ENCODE peak calls at places on chromosomes 7 and 10, in seven cellular contexts. One of them, this sample, is unnamed.

GRCh38 chr7:77867208-77867915 is 68.8 kb downstream of the PHTF2 start:
- DNase-seq in pancreas: no peak
- DNase-seq in fibroblast of the aortic adventitia: peak
- DNase-seq in AG10803: no peak
- DNase-seq in tibial artery: no peak
- DNase-seq in adrenal gland: no peak
- DNase-seq in cardiac fibroblast: peak
- DNase-seq in this sample: peak

GRCh38 chr7:148623586-148624282 is 33.2 kb downstream of the C7orf33 start:
- DNase-seq in cardiac fibroblast: peak
- DNase-seq in AG10803: peak
- DNase-seq in fibroblast of the aortic adventitia: peak
- DNase-seq in adrenal gland: no peak
- DNase-seq in tibial artery: no peak
- DNase-seq in pancreas: no peak
- DNase-seq in this sample: peak

GRCh38 chr7:13169356-13169755 is 481.9 kb downstream of the ARL4A start:
- DNase-seq in adrenal gland: no peak
- DNase-seq in AG10803: no peak
- DNase-seq in tibial artery: no peak
- DNase-seq in pancreas: no peak
- DNase-seq in fibroblast of the aortic adventitia: no peak
- DNase-seq in cardiac fibroblast: no peak
- DNase-seq in this sample: no peak

GRCh38 chr10:49260636-49261296 is 38.2 kb upstream of the C10orf71 start:
- DNase-seq in adrenal gland: no peak
- DNase-seq in cardiac fibroblast: no peak
- DNase-seq in AG10803: no peak
- DNase-seq in fibroblast of the aortic adventitia: no peak
- DNase-seq in pancreas: no peak
- DNase-seq in tibial artery: no peak
- DNase-seq in this sample: no peak

GRCh38 chr10:124074471-124075109 is 18.8 kb downstream of the CHST15 start:
- DNase-seq in adrenal gland: peak
- DNase-seq in AG10803: no peak
- DNase-seq in fibroblast of the aortic adventitia: no peak
- DNase-seq in pancreas: no peak
- DNase-seq in cardiac fibroblast: no peak
- DNase-seq in tibial artery: no peak
- DNase-seq in this sample: no peak

GRCh38 chr10:78424721-78425120 is 391.1 kb downstream of the RPS24 start:
- DNase-seq in adrenal gland: no peak
- DNase-seq in AG10803: no peak
- DNase-seq in cardiac fibroblast: peak
- DNase-seq in tibial artery: no peak
- DNase-seq in pancreas: no peak
- DNase-seq in fibroblast of the aortic adventitia: no peak
- DNase-seq in this sample: no peak

GRCh38 chr10:5014936-5015335 is 11.3 kb upstream of the AKR1C2 start:
- DNase-seq in adrenal gland: no peak
- DNase-seq in cardiac fibroblast: peak
- DNase-seq in pancreas: peak
- DNase-seq in tibial artery: no peak
- DNase-seq in AG10803: peak
- DNase-seq in fibroblast of the aortic adventitia: no peak
- DNase-seq in this sample: no peak

GRCh38 chr10:90571876-90572275 is 286.0 kb downstream of the HTR7 start:
- DNase-seq in cardiac fibroblast: no peak
- DNase-seq in tibial artery: no peak
- DNase-seq in pancreas: no peak
- DNase-seq in adrenal gland: no peak
- DNase-seq in fibroblast of the aortic adventitia: no peak
- DNase-seq in AG10803: no peak
- DNase-seq in this sample: no peak

GRCh38 chr10:124565565-124566221 is 104.1 kb downstream of the LHPP start:
- DNase-seq in pancreas: peak
- DNase-seq in tibial artery: no peak
- DNase-seq in fibroblast of the aortic adventitia: no peak
- DNase-seq in cardiac fibroblast: peak
- DNase-seq in adrenal gland: no peak
- DNase-seq in AG10803: no peak
- DNase-seq in this sample: peak

GRCh38 chr10:92697663-92698511 is 8.1 kb downstream of the HHEX start:
- DNase-seq in pancreas: no peak
- DNase-seq in cardiac fibroblast: no peak
- DNase-seq in fibroblast of the aortic adventitia: no peak
- DNase-seq in tibial artery: no peak
- DNase-seq in adrenal gland: no peak
- DNase-seq in AG10803: no peak
- DNase-seq in this sample: no peak

GRCh38 chr10:104028146-104028545 is 57.5 kb downstream of the COL17A1 start:
- DNase-seq in cardiac fibroblast: peak
- DNase-seq in tibial artery: no peak
- DNase-seq in adrenal gland: no peak
- DNase-seq in pancreas: no peak
- DNase-seq in AG10803: peak
- DNase-seq in fibroblast of the aortic adventitia: peak
- DNase-seq in this sample: peak

DNA sequence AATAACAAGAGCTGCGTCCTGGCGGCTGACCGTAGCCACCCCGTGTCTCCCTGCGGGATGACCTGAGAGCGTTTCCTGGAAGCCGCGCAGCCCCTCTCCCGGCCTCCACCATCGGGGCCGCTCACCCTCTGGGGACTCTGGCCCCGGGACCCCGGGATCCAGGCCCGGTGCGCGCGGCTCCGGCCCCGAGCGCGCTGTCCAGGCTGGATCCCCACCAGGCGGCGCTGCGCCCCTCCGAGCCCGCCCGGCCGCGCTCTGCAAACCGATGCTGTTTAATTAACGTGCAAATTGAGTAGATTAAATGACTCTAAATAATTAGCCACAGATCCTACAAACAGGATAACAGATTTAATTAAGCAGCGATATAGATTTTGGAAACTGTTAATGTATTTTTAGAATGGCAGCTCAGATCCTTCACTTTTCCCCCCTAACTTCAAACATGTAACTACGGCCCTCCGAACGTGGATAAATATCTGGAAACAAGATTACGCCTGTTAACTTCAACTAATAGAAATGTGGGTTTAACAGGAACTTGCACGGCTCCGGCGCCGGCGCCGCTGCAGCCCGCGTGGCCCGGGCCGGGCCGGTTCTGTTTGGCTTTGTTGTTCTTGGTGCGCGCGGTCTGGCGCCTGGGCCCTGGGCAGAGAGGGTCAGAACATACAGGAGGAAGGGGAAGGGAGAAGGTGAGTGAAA is 7.1 kb upstream of the UNCX start:
- DNase-seq in cardiac fibroblast: peak
- DNase-seq in fibroblast of the aortic adventitia: no peak
- DNase-seq in pancreas: no peak
- DNase-seq in adrenal gland: no peak
- DNase-seq in AG10803: no peak
- DNase-seq in tibial artery: no peak
- DNase-seq in this sample: no peak
- H3K4me3 ChIP-seq in cardiac fibroblast: no peak
- H3K4me3 ChIP-seq in fibroblast of the aortic adventitia: no peak
- H3K4me3 ChIP-seq in pancreas: no peak
- H3K4me3 ChIP-seq in adrenal gland: no peak
- H3K4me3 ChIP-seq in AG10803: no peak
- H3K4me3 ChIP-seq in tibial artery: no peak
- H3K4me3 ChIP-seq in this sample: no peak

DNA sequence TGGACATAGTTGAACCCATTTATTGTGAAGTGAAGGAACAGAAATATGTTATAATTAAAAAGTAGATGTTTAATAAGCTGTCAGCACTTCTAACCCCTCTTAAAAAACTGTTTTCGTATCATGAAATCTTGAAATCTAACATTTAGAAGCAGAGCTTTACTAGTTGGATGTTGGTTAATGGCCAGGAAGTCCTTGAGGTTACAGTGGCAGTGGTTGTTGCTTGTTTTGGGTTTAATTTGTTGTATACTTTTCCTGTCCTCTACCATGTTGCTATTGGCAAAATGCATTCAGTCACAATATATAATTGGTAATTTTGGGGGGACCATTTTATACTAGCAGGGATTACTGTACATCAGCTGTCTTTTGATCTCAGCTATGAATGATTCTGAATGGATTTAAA is 60.7 kb downstream of the EXOC4 start:
- DNase-seq in tibial artery: no peak
- DNase-seq in pancreas: no peak
- DNase-seq in AG10803: no peak
- DNase-seq in adrenal gland: no peak
- DNase-seq in fibroblast of the aortic adventitia: no peak
- DNase-seq in cardiac fibroblast: no peak
- DNase-seq in this sample: no peak
- TF ChIP-seq CTCF in tibial artery: no peak
- TF ChIP-seq CTCF in pancreas: no peak
- TF ChIP-seq CTCF in AG10803: no peak
- TF ChIP-seq CTCF in adrenal gland: no peak
- TF ChIP-seq CTCF in fibroblast of the aortic adventitia: no peak
- TF ChIP-seq CTCF in cardiac fibroblast: no peak
- TF ChIP-seq CTCF in this sample: no peak

GRCh38 chr7:44787762-44788161 is 8.7 kb upstream of the PPIA start:
- DNase-seq in adrenal gland: no peak
- DNase-seq in cardiac fibroblast: no peak
- DNase-seq in AG10803: no peak
- DNase-seq in pancreas: peak
- DNase-seq in tibial artery: no peak
- DNase-seq in fibroblast of the aortic adventitia: no peak
- DNase-seq in this sample: no peak
- H3K4me3 ChIP-seq in adrenal gland: no peak
- H3K4me3 ChIP-seq in cardiac fibroblast: no peak
- H3K4me3 ChIP-seq in AG10803: no peak
- H3K4me3 ChIP-seq in pancreas: no peak
- H3K4me3 ChIP-seq in tibial artery: no peak
- H3K4me3 ChIP-seq in fibroblast of the aortic adventitia: no peak
- H3K4me3 ChIP-seq in this sample: no peak

GRCh38 chr7:101668726-101669125 is 39.6 kb upstream of the MYL10 start:
- DNase-seq in adrenal gland: no peak
- DNase-seq in fibroblast of the aortic adventitia: no peak
- DNase-seq in AG10803: no peak
- DNase-seq in cardiac fibroblast: no peak
- DNase-seq in pancreas: no peak
- DNase-seq in tibial artery: no peak
- DNase-seq in this sample: no peak

GRCh38 chr7:101667399-101667798 is 38.3 kb upstream of the MYL10 start:
- DNase-seq in AG10803: no peak
- DNase-seq in adrenal gland: no peak
- DNase-seq in pancreas: no peak
- DNase-seq in fibroblast of the aortic adventitia: no peak
- DNase-seq in cardiac fibroblast: no peak
- DNase-seq in tibial artery: no peak
- DNase-seq in this sample: no peak

GRCh38 chr7:101667959-101668358 is 38.9 kb upstream of the MYL10 start:
- DNase-seq in AG10803: no peak
- DNase-seq in fibroblast of the aortic adventitia: no peak
- DNase-seq in tibial artery: no peak
- DNase-seq in pancreas: no peak
- DNase-seq in cardiac fibroblast: no peak
- DNase-seq in adrenal gland: no peak
- DNase-seq in this sample: no peak

GRCh38 chr7:101666751-101667150 is 37.7 kb upstream of the MYL10 start:
- DNase-seq in tibial artery: no peak
- DNase-seq in adrenal gland: no peak
- DNase-seq in pancreas: no peak
- DNase-seq in fibroblast of the aortic adventitia: no peak
- DNase-seq in AG10803: peak
- DNase-seq in cardiac fibroblast: no peak
- DNase-seq in this sample: peak

GRCh38 chr7:101669307-101669706 is 40.2 kb upstream of the MYL10 start:
- DNase-seq in adrenal gland: no peak
- DNase-seq in pancreas: no peak
- DNase-seq in fibroblast of the aortic adventitia: no peak
- DNase-seq in cardiac fibroblast: no peak
- DNase-seq in tibial artery: no peak
- DNase-seq in AG10803: no peak
- DNase-seq in this sample: no peak
- TF ChIP-seq CTCF in adrenal gland: no peak
- TF ChIP-seq CTCF in pancreas: no peak
- TF ChIP-seq CTCF in fibroblast of the aortic adventitia: peak
- TF ChIP-seq CTCF in cardiac fibroblast: peak
- TF ChIP-seq CTCF in tibial artery: no peak
- TF ChIP-seq CTCF in AG10803: peak
- TF ChIP-seq CTCF in this sample: no peak

DNA sequence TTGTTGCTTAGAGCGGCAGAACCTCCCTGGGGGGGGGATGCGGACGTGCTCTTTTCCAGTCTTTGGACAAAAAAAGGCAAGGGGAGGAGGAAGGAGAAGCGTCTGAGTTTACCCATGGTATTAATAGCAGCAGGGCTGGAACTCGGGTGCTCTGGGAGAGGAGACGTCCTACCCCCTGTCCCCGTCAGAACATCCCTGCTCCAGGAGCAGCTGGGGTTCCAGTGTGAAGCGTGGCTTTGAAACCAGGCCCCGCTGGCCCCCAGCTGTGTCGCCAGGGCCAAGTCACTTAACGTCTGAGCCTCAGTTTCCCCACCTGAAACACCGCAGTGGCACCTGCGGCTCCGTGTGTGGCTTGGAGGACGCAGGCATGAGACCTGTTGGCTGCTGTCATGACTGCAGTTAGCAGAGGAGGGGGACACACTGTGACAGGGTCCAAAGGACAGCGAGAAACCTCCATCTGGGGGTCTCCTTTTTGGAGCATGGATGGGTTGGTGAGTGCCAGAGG is 1.4 kb downstream of the AMZ1 start:
- DNase-seq in adrenal gland: no peak
- DNase-seq in pancreas: no peak
- DNase-seq in tibial artery: no peak
- DNase-seq in AG10803: no peak
- DNase-seq in cardiac fibroblast: no peak
- DNase-seq in fibroblast of the aortic adventitia: no peak
- DNase-seq in this sample: no peak
- H3K4me3 ChIP-seq in adrenal gland: no peak
- H3K4me3 ChIP-seq in pancreas: no peak
- H3K4me3 ChIP-seq in tibial artery: peak
- H3K4me3 ChIP-seq in AG10803: no peak
- H3K4me3 ChIP-seq in cardiac fibroblast: no peak
- H3K4me3 ChIP-seq in fibroblast of the aortic adventitia: no peak
- H3K4me3 ChIP-seq in this sample: peak

GRCh38 chr10:100888957-100889356 is 23.8 kb upstream of the SLF2 start:
- DNase-seq in AG10803: no peak
- DNase-seq in pancreas: no peak
- DNase-seq in adrenal gland: no peak
- DNase-seq in cardiac fibroblast: no peak
- DNase-seq in fibroblast of the aortic adventitia: no peak
- DNase-seq in tibial artery: no peak
- DNase-seq in this sample: peak
- TF ChIP-seq CTCF in AG10803: no peak
- TF ChIP-seq CTCF in pancreas: no peak
- TF ChIP-seq CTCF in adrenal gland: peak
- TF ChIP-seq CTCF in cardiac fibroblast: peak
- TF ChIP-seq CTCF in fibroblast of the aortic adventitia: peak
- TF ChIP-seq CTCF in tibial artery: no peak
- TF ChIP-seq CTCF in this sample: no peak